ENCODE peak calls at places on chromosomes 6 and 20, in five cellular contexts. R is MM.1S, T is cardiac muscle cell, Z is adrenal gland, D is fibroblast of the aortic adventitia. Y is an unnamed sample.

GRCh38 chr20:40513010-40513409 is 176.0 kb downstream of the MAFB start:
- DNase-seq in R (no peak), T (no peak), Z (no peak), D (no peak), Y (no peak)

GRCh38 chr6:44128020-44128917 is 915 bp downstream of the TMEM63B start:
- DNase-seq in R (peak), T (peak), Z (peak), D (no peak), Y (no peak)

GRCh38 chr6:29830409-29830808 is 2.8 kb downstream of the HLA-G start:
- DNase-seq in R (no peak), T (no peak), Z (no peak), D (no peak), Y (no peak)

GRCh38 chr6:12066297-12066696 is 54.2 kb downstream of the HIVEP1 start:
- DNase-seq in R (no peak), T (no peak), Z (no peak), D (peak), Y (no peak)

GRCh38 chr6:7730411-7730810 is 4.5 kb downstream of the BMP6 start:
- DNase-seq in R (no peak), T (no peak), Z (no peak), D (peak), Y (no peak)

GRCh38 chr20:9886227-9886626 is 47.4 kb upstream of the PAK5 start:
- DNase-seq in R (no peak), T (no peak), Z (no peak), D (no peak), Y (no peak)

GRCh38 chr20:59392741-59393140 is 92.3 kb downstream of the EDN3 start:
- DNase-seq in R (no peak), T (no peak), Z (no peak), D (no peak), Y (no peak)

GRCh38 chr6:37502703-37503485 is 3.2 kb upstream of the CCDC167 start:
- DNase-seq in R (no peak), T (no peak), Z (no peak), D (no peak), Y (peak)

GRCh38 chr20:59515013-59515905 is 89.1 kb upstream of the PHACTR3 start:
- DNase-seq in R (no peak), T (peak), Z (peak), D (peak), Y (no peak)

GRCh38 chr6:136657629-136658028 is 107.4 kb upstream of the MAP7 start:
- DNase-seq in R (no peak), T (no peak), Z (no peak), D (no peak), Y (no peak)

GRCh38 chr20:44388466-44389023 is 33.0 kb downstream of the HNF4A start:
- DNase-seq in R (peak), T (peak), Z (peak), D (peak), Y (peak)

GRCh38 chr6:34696189-34696738 is 303 bp downstream of the ILRUN start:
- DNase-seq in R (peak), T (peak), Z (peak), D (peak), Y (no peak)

GRCh38 chr6:145587342-145587741 is 148.0 kb downstream of the EPM2A start:
- DNase-seq in R (no peak), T (no peak), Z (no peak), D (no peak), Y (no peak)

GRCh38 chr6:161422710-161423109 is 148.8 kb upstream of the AGPAT4 start:
- DNase-seq in R (no peak), T (no peak), Z (peak), D (no peak), Y (no peak)

GRCh38 chr6:169838291-169839028 is 87.0 kb downstream of the ERMARD start:
- DNase-seq in R (no peak), T (no peak), Z (peak), D (no peak), Y (no peak)

GRCh38 chr20:50304501-50304856 is 113.8 kb downstream of the CEBPB start:
- DNase-seq in R (no peak), T (no peak), Z (peak), D (peak), Y (no peak)

GRCh38 chr20:15220778-15221565 is 883.6 kb upstream of the FLRT3 start:
- DNase-seq in R (no peak), T (no peak), Z (no peak), D (peak), Y (no peak)

GRCh38 chr6:108556864-108557493 is 3.7 kb upstream of the FOXO3 start:
- DNase-seq in R (no peak), T (no peak), Z (peak), D (no peak), Y (no peak)

GRCh38 chr6:108559097-108559883 is 1.4 kb upstream of the FOXO3 start:
- DNase-seq in R (peak), T (peak), Z (peak), D (peak), Y (peak)

GRCh38 chr6:108557494-108558371 is 3.0 kb upstream of the FOXO3 start:
- DNase-seq in R (peak), T (peak), Z (peak), D (peak), Y (peak)

GRCh38 chr6:108559884-108560462 is 744 bp upstream of the FOXO3 start:
- DNase-seq in R (peak), T (peak), Z (peak), D (peak), Y (no peak)

GRCh38 chr6:108558372-108559096 is 2.2 kb upstream of the FOXO3 start:
- DNase-seq in R (peak), T (peak), Z (peak), D (peak), Y (peak)
- H3K4me3 ChIP-seq in R (peak), T (peak), Z (peak), D (peak), Y (peak)

GRCh38 chr6:154930490-154930889 is 64.6 kb upstream of the TIAM2 start:
- DNase-seq in R (no peak), T (peak), Z (peak), D (no peak), Y (no peak)

GRCh38 chr6:154932562-154933027 is 62.5 kb upstream of the TIAM2 start:
- DNase-seq in R (no peak), T (no peak), Z (no peak), D (peak), Y (no peak)

GRCh38 chr6:154928325-154928922 is 66.7 kb upstream of the TIAM2 start:
- DNase-seq in R (peak), T (peak), Z (peak), D (peak), Y (peak)

GRCh38 chr6:154933181-154933827 is 61.8 kb upstream of the TIAM2 start:
- DNase-seq in R (no peak), T (no peak), Z (no peak), D (peak), Y (no peak)

GRCh38 chr6:154931741-154932424 is 63.2 kb upstream of the TIAM2 start:
- DNase-seq in R (no peak), T (no peak), Z (no peak), D (peak), Y (no peak)
- H3K4me3 ChIP-seq in R (no peak), T (no peak), Z (no peak), D (no peak), Y (no peak)

DNA sequence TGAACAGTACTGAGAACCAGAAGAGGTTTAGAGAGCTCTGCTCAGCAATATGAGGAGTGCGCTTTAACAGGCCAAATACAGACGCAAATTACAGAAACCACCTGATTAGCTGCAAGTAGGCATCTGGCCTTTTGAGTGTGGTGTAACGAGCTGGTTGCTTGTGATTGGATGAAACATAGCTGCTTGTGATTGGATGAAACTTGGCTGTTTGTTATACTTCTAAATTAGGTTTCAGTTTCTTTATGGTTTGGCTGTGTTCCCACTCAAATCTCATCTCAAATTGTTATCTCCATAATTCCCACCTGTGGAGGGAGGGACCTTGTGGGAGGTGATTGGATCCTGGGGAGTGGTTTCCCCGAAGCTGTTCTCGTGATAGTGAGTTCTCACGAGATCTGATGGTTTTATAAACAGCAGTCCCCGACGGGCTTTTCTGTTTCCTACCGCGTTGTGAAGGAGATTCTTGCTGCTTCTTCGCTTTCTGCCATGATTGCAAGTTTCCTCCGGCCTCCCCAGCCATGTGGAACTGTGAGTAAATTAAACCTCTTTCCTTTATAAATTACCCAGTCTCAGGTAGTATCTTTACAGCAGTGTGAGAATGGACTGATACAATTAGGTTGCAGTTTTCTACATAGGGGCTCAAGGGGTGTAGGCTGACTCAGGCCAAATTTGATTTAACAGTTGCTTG is 655.9 kb upstream of the MAN1A1 start:
- DNase-seq in R (no peak), T (no peak), Z (no peak), D (peak), Y (peak)
- H3K4me3 ChIP-seq in R (no peak), T (no peak), Z (no peak), D (no peak), Y (peak)

DNA sequence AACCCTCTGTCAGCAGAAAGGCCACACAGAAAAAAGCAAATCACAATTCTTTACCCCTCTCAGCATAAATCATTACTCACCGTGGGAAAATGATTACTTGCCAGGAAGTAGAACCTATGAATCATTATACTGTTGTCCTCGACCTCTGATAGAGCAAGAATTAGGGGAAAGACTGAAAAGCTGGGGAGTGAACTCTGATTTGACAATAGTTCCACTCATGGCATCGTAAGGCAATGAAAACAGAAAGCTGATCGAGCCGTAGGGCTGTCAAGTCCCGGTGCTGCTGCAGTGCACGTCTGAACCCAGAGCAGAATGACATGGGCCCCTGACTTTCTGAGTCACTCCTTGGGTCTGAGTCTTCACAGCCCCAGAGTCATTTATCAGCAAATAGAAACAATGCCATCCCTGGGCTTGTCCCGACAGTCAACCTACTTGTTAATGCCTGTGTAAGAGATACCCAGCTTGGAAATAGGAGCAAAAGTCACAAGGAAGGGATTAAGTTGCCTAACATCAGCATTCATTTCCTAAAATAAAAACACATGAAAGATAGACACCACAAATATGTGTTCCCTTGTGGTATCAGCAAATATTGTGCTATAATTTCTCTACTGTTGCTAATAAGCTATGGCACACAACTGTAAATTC is 224.8 kb upstream of the MARCKS start:
- DNase-seq in R (peak), T (no peak), Z (peak), D (peak), Y (no peak)
- H3K4me3 ChIP-seq in R (peak), T (no peak), Z (peak), D (peak), Y (no peak)

GRCh38 chr20:11929947-11930346 is 12.3 kb downstream of the BTBD3 start:
- DNase-seq in R (no peak), T (no peak), Z (no peak), D (no peak), Y (no peak)
- H3K4me3 ChIP-seq in R (no peak), T (no peak), Z (no peak), D (no peak), Y (no peak)

DNA sequence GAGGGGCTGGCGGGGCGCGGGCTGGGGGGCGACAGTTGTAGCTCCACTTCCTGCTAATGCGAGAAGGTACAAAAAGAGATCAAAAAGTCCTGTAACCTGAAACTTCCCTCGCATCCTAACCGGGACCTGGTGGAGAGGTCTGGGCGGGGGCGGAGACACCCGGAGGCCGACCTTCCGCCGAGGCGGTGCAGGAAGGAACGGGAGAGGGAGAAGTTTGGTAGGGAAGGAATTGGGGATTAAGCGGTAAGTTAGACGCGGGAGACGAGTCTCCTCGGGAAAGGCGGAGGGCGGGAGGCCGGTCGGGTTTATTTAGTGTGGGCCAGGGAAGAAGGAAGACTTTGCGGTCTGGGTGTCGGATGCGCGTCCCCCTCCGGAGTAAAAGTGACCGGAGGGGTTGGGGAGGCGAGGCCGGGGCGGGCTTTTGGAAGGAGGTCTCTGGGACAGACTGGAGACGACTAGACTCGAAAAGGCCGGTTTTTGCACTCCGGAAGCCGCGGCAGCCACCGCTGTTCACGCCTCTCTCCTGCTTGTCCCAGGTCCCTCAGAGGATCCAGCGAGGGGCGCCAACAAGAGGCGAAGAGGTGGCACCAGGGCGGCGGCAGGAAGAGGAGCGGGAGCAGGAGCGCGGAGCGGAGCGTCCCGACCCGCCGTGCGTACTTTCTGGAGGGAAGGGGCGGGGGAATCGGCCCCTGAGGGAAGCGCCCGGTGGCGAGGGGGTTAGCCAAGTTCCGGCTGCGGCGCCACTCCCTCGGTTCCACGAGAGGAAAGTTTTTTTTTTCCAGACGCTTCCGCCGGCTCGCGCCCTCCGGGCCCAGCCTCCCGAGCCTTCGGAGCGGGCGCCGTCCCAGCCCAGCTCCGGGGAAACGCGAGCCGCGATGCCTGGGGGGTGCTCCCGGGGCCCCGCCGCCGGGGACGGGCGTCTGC is 732 bp downstream of the TPBG start:
- DNase-seq in R (no peak), T (peak), Z (peak), D (peak), Y (no peak)
- H3K4me3 ChIP-seq in R (peak), T (peak), Z (peak), D (peak), Y (peak)

GRCh38 chr6:1821188-1822183 is 211.8 kb downstream of the FOXC1 start:
- DNase-seq in R (peak), T (no peak), Z (no peak), D (peak), Y (no peak)
- H3K4me3 ChIP-seq in R (no peak), T (no peak), Z (peak), D (peak), Y (no peak)

Y was measured in Jurkat, Clone E6-1.